ENCODE peak calls at places on chromosomes 2 and 18, in nine cellular contexts. Z is kidney; D is psoas muscle; V is sigmoid colon; W is SK-N-SH; H is neural progenitor cell; B is fibroblast of lung; M is tibial nerve; Y is CD4-positive, CD25-positive, alpha-beta regulatory T cell. E is an unnamed sample.

GRCh38 chr2:240502059-240502429 is 55.7 kb downstream of the ANKMY1 start:
- DNase-seq in H (no peak), W (no peak), M (no peak), Z (peak; percentile 51), V (no peak), Y (no peak), D (no peak), B (no peak), E (no peak)

GRCh38 chr2:2848621-2849443 is 517.8 kb upstream of the MYT1L start:
- DNase-seq in D (no peak), V (no peak), H (peak; percentile 51), Y (no peak), B (no peak), W (peak; percentile 80), M (no peak), Z (no peak), E (no peak)

GRCh38 chr2:135694711-135695110 is 46.9 kb upstream of the UBXN4 start:
- DNase-seq in B (no peak), Z (no peak), H (no peak), M (no peak), W (no peak), D (no peak), Y (no peak), V (no peak), E (no peak)

GRCh38 chr2:162118166-162119031 is 33.6 kb downstream of the GCG start:
- DNase-seq in W (no peak), Y (no peak), V (peak; percentile 69), B (peak; percentile 85), H (no peak), Z (no peak), D (peak; percentile 19), M (no peak), E (no peak)

GRCh38 chr2:191180712-191181111 is 29.9 kb upstream of the STAT4 start:
- DNase-seq in W (no peak), V (no peak), B (peak; percentile 25), D (peak; percentile 34), Y (no peak), Z (no peak), M (no peak), H (no peak), E (no peak)

GRCh38 chr2:209367091-209367747 is 56.6 kb upstream of the MAP2 start:
- DNase-seq in B (peak; percentile 50), Z (no peak), Y (no peak), D (no peak), V (no peak), H (no peak), M (no peak), W (no peak), E (no peak)

GRCh38 chr18:57697434-57697833 is 75.8 kb upstream of the NARS1 start:
- DNase-seq in B (no peak), Y (no peak), V (no peak), H (no peak), W (no peak), Z (no peak), M (no peak), D (no peak), E (no peak)

GRCh38 chr2:176959614-176960013 is 253.0 kb upstream of the HNRNPA3 start:
- DNase-seq in H (no peak), M (no peak), Y (no peak), V (no peak), Z (no peak), B (no peak), D (no peak), W (no peak), E (no peak)

GRCh38 chr2:175282300-175282699 is 100.8 kb upstream of the ATP5MC3 start:
- DNase-seq in H (peak; percentile 2), B (peak; percentile 25), V (no peak), Z (no peak), M (no peak), D (no peak), Y (no peak), W (peak; percentile 64), E (peak; percentile 14)

GRCh38 chr2:235551965-235552364 is 58.1 kb downstream of the AGAP1 start:
- DNase-seq in D (peak; percentile 25), W (peak; percentile 76), Y (no peak), V (no peak), M (peak; percentile 25), Z (peak; percentile 83), B (peak; percentile 41), H (peak; percentile 77), E (no peak)

GRCh38 chr2:1676913-1677832 is 67.1 kb downstream of the PXDN start:
- DNase-seq in D (no peak), H (no peak), W (no peak), M (no peak), Y (no peak), V (peak; percentile 57), B (no peak), Z (no peak), E (no peak)

GRCh38 chr2:45256867-45257641 is 247.8 kb upstream of the SIX2 start:
- DNase-seq in Y (no peak), B (no peak), D (no peak), V (no peak), M (no peak), H (peak; percentile 48), W (no peak), Z (no peak), E (no peak)

GRCh38 chr2:9703085-9703641 is 72.4 kb upstream of the YWHAQ start:
- DNase-seq in Y (peak; percentile 32), M (peak; percentile 26), V (no peak), B (peak; percentile 76), D (peak; percentile 44), Z (no peak), H (no peak), W (no peak), E (no peak)

GRCh38 chr2:164046040-164046439 is 310.2 kb upstream of the FIGN start:
- DNase-seq in D (no peak), W (no peak), Z (no peak), V (no peak), H (no peak), M (no peak), Y (no peak), B (peak; percentile 61), E (no peak)

GRCh38 chr2:17628349-17629261 is 88.1 kb downstream of the VSNL1 start:
- DNase-seq in B (peak; percentile 86), D (no peak), W (no peak), V (no peak), H (no peak), Y (no peak), M (no peak), Z (no peak), E (no peak)

GRCh38 chr2:214604861-214605260 is 194.0 kb downstream of the VWC2L start:
- DNase-seq in D (no peak), B (peak; percentile 91), Y (no peak), W (no peak), M (no peak), Z (no peak), H (no peak), V (no peak), E (no peak)

GRCh38 chr2:17539993-17540812 is at the start of gene VSNL1:
- DNase-seq in D (peak; percentile 63), V (peak; percentile 84), M (peak; percentile 39), H (peak; percentile 98), Y (no peak), W (peak; percentile 96), B (peak; percentile 93), Z (peak; percentile 87), E (peak; percentile 28)

GRCh38 chr2:105307146-105307545 is 22.4 kb downstream of the TGFBRAP1 start:
- DNase-seq in H (no peak), B (no peak), V (no peak), M (no peak), W (no peak), Y (no peak), D (no peak), Z (no peak), E (no peak)

GRCh38 chr2:205407984-205408383 is 274.3 kb upstream of the NRP2 start:
- DNase-seq in B (peak; percentile 87), M (no peak), Z (no peak), Y (no peak), W (peak; percentile 21), H (no peak), V (no peak), D (no peak), E (no peak)

GRCh38 chr2:240379089-240379636 is 56.3 kb upstream of the GPC1 start:
- DNase-seq in B (no peak), M (no peak), Y (no peak), D (no peak), Z (no peak), V (no peak), W (no peak), H (no peak), E (no peak)

GRCh38 chr2:46376586-46377286 is 79.5 kb downstream of the EPAS1 start:
- DNase-seq in V (no peak), W (no peak), Z (no peak), B (no peak), M (no peak), Y (no peak), D (no peak), H (no peak), E (no peak)
- H3K36me3 ChIP-seq in V (no peaks in the 10 kb centered on the region), W (peaks cover 78% of the 10 kb centered on the region), Z (peaks cover 69% of the 10 kb centered on the region), B (peaks cover 20% of the 10 kb centered on the region), M (peaks cover 8% of the 10 kb centered on the region), Y (no peaks in the 10 kb centered on the region), D (peaks cover 8% of the 10 kb centered on the region), H (no peaks in the 10 kb centered on the region), E (no peaks in the 10 kb centered on the region)

DNA sequence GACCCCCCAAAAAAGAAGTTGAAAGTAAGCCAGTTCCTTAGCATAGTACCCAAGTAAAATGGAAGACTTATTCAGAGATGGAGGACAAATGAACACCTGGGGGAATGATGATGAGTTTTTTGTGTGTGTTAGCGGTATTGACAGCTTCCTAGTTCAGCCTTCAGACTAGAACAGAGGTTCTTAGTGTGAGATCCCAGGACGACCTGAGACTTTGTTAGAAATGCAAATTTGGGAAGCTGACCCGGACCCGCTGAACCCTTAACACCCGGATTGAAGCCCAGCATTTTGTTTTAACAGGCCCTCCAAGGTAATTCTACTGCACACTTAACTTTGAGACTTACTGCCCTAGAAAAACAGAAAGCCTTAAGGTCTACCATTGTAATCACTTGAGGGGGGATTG is 20.3 kb downstream of the SPOPL start:
- DNase-seq in Y (no peak), M (no peak), V (no peak), Z (no peak), B (no peak), W (no peak), D (no peak), H (peak; percentile 38), E (no peak)
- H3K4me3 ChIP-seq in Y (no peak overlapping the region), M (no peak overlapping the region), V (no peak overlapping the region), Z (no peak overlapping the region), B (no peak overlapping the region), W (no peak overlapping the region), D (no peak overlapping the region), H (no peak overlapping the region), E (peak overlapping the region; percentile 53)

GRCh38 chr2:241658296-241658695 is 20.8 kb downstream of the ATG4B start:
- DNase-seq in V (no peak), W (no peak), M (no peak), Z (no peak), H (no peak), Y (no peak), D (no peak), B (no peak), E (no peak)
- H3K36me3 ChIP-seq in V (peaks cover 39% of the 10 kb centered on the region), W (peaks cover 22% of the 10 kb centered on the region), M (peaks cover 16% of the 10 kb centered on the region), Z (peaks cover 46% of the 10 kb centered on the region), H (no peaks in the 10 kb centered on the region), Y (peaks cover 51% of the 10 kb centered on the region), D (peaks cover 3% of the 10 kb centered on the region), B (peaks cover 29% of the 10 kb centered on the region), E (peaks cover 40% of the 10 kb centered on the region)

GRCh38 chr2:20617892-20618467 is 32.9 kb downstream of the HS1BP3 start:
- DNase-seq in B (peak; percentile 97), Y (no peak), H (peak; percentile 25), M (peak; percentile 98), V (peak; percentile 100), Z (peak; percentile 99), D (peak; percentile 98), W (peak; percentile 82), E (no peak)
- H3K4me3 ChIP-seq in B (no peak overlapping the region), Y (no peak overlapping the region), H (no peak overlapping the region), M (no peak overlapping the region), V (no peak overlapping the region), Z (no peak overlapping the region), D (no peak overlapping the region), W (no peak overlapping the region), E (no peak overlapping the region)

E was measured in GM06990.